ENCODE peak calls at places on chromosomes 5 and 9, in five cellular contexts. I is astrocyte, E is NCI-H2081, G is NCI-H2227 treated with DMSO at 0.1 percent for 48 hours, S is mammary epithelial cell. R is an unnamed sample.
A peak's percentile ranks its signal among the peaks of the same experiment; 100 is the strongest.

GRCh38 chr9:96020822-96021615 is 145.5 kb downstream of the ERCC6L2 start:
- DNase-seq in S (peak; percentile 12), G (no peak), E (no peak), I (no peak), R (no peak)

GRCh38 chr5:96572864-96573512 is 89.2 kb upstream of the CAST start:
- DNase-seq in G (no peak), S (peak; percentile 97), E (no peak), I (peak; percentile 99), R (peak; percentile 97)

GRCh38 chr9:38112010-38112409 is 43.0 kb upstream of the SHB start:
- DNase-seq in G (no peak), S (no peak), E (no peak), I (no peak), R (no peak)

GRCh38 chr9:2087500-2088313 is 72.6 kb downstream of the SMARCA2 start:
- DNase-seq in E (peak; percentile 25), I (peak; percentile 42), S (peak; percentile 50), G (peak; percentile 14), R (peak; percentile 9)

GRCh38 chr9:71763752-71764332 is 4.5 kb downstream of the CEMIP2 start:
- DNase-seq in G (no peak), S (no peak), E (no peak), I (peak; percentile 36), R (no peak)

GRCh38 chr5:172502969-172503368 is 48.6 kb upstream of the SH3PXD2B start:
- DNase-seq in S (no peak), I (no peak), E (no peak), G (no peak), R (no peak)

GRCh38 chr5:149674686-149675085 is 55.4 kb upstream of the PPARGC1B start:
- DNase-seq in G (no peak), S (no peak), I (no peak), E (no peak), R (no peak)

GRCh38 chr9:98342819-98343208 is 87.4 kb upstream of the TBC1D2 start:
- DNase-seq in E (no peak), S (no peak), I (no peak), G (no peak), R (no peak)

GRCh38 chr5:93581738-93582414 is 857 bp upstream of the NR2F1-AS1 start:
- DNase-seq in G (no peak), S (peak; percentile 72), I (peak; percentile 90), E (no peak), R (no peak)

R was measured in foreskin keratinocyte.